ENCODE peak calls at places on chromosome 20, in nine cellular contexts. X is CD8-positive, alpha-beta memory T cell; Q is NT2/D1; O is effector memory CD4-positive, alpha-beta T cell; E is tibial artery; N is brain microvascular endothelial cell; H is heart left ventricle; V is cardiac muscle cell; P is uterus. S is an unnamed sample.

GRCh38 chr20:2165871-2166270 is 64.2 kb downstream of the STK35 start:
- DNase-seq in X (no peak), Q (no peak), O (no peak), E (no peak), N (no peak), H (no peak), V (no peak), P (no peak), S (no peak)

GRCh38 chr20:16571333-16571732 is 1.9 kb downstream of the KIF16B start:
- DNase-seq in X (no peak), Q (no peak), O (no peak), E (no peak), N (no peak), H (no peak), V (no peak), P (no peak), S (peak; percentile 97)

GRCh38 chr20:1851396-1851795 is 43.8 kb upstream of the SIRPA start:
- DNase-seq in X (no peak), Q (no peak), O (no peak), E (no peak), N (no peak), H (no peak), V (no peak), P (no peak), S (no peak)

GRCh38 chr20:14991023-14991422 is 653.6 kb upstream of the FLRT3 start:
- DNase-seq in X (no peak), Q (no peak), O (no peak), E (no peak), N (peak; percentile 7), H (no peak), V (no peak), P (no peak), S (peak; percentile 70)

GRCh38 chr20:23774081-23774480 is 23.3 kb upstream of the CST1 start:
- DNase-seq in X (no peak), Q (no peak), O (no peak), E (no peak), N (no peak), H (no peak), V (no peak), P (no peak), S (no peak)

GRCh38 chr20:32763202-32763999 is 1.2 kb downstream of the DNMT3B start:
- DNase-seq in X (no peak), Q (no peak), O (no peak), E (no peak), N (no peak), H (no peak), V (no peak), P (no peak), S (no peak)

GRCh38 chr20:8127553-8128255 is 4.4 kb upstream of the PLCB1 start:
- DNase-seq in X (no peak), Q (no peak), O (no peak), E (no peak), N (peak; percentile 42), H (no peak), V (no peak), P (no peak), S (no peak)

GRCh38 chr20:43859994-43860393 is 54.7 kb upstream of the TOX2 start:
- DNase-seq in X (no peak), Q (no peak), O (no peak), E (no peak), N (no peak), H (no peak), V (no peak), P (no peak), S (no peak)

GRCh38 chr20:8357703-8358102 is 225.6 kb downstream of the PLCB1 start:
- DNase-seq in X (no peak), Q (no peak), O (no peak), E (no peak), N (no peak), H (no peak), V (no peak), P (no peak), S (no peak)

GRCh38 chr20:14616003-14616402 is 278.6 kb upstream of the FLRT3 start:
- DNase-seq in X (no peak), Q (no peak), O (no peak), E (no peak), N (no peak), H (no peak), V (no peak), P (no peak), S (peak; percentile 97)

GRCh38 chr20:18989736-18990474 is 176.3 kb downstream of the SCP2D1 start:
- DNase-seq in X (no peak), Q (no peak), O (no peak), E (peak; percentile 77), N (no peak), H (peak; percentile 23), V (no peak), P (peak; percentile 92), S (no peak)

GRCh38 chr20:51412991-51413471 is 129.5 kb downstream of the NFATC2 start:
- DNase-seq in X (no peak), Q (no peak), O (no peak), E (peak; percentile 74), N (no peak), H (no peak), V (no peak), P (no peak), S (no peak)

GRCh38 chr20:14069796-14070195 is 74.5 kb downstream of the MACROD2 start:
- DNase-seq in X (no peak), Q (no peak), O (no peak), E (no peak), N (peak; percentile 53), H (no peak), V (no peak), P (no peak), S (peak; percentile 40)

GRCh38 chr20:45964024-45964423 is 8.0 kb downstream of the ZNF335 start:
- DNase-seq in X (no peak), Q (no peak), O (no peak), E (no peak), N (no peak), H (no peak), V (no peak), P (no peak), S (no peak)

GRCh38 chr20:47800619-47801018 is 15.3 kb upstream of the SULF2 start:
- DNase-seq in X (no peak), Q (no peak), O (no peak), E (no peak), N (no peak), H (no peak), V (no peak), P (no peak), S (no peak)

GRCh38 chr20:54268941-54269340 is 61.1 kb downstream of the PFDN4 start:
- DNase-seq in X (no peak), Q (peak; percentile 38), O (no peak), E (no peak), N (no peak), H (no peak), V (no peak), P (no peak), S (no peak)

GRCh38 chr20:51326241-51326819 is 216.2 kb downstream of the NFATC2 start:
- DNase-seq in X (peak; percentile 8), Q (peak; percentile 77), O (peak; percentile 34), E (no peak), N (peak; percentile 70), H (peak; percentile 36), V (peak; percentile 87), P (peak; percentile 24), S (peak; percentile 43)

GRCh38 chr20:45400346-45401031 is 7.6 kb upstream of the DBNDD2 start:
- DNase-seq in X (no peak), Q (no peak), O (no peak), E (no peak), N (no peak), H (no peak), V (no peak), P (no peak), S (no peak)

GRCh38 chr20:46056970-46057855 is 28.2 kb downstream of the SLC12A5 start:
- DNase-seq in X (no peak), Q (no peak), O (no peak), E (no peak), N (no peak), H (peak; percentile 62), V (peak; percentile 86), P (peak; percentile 28), S (no peak)

GRCh38 chr20:13279171-13279570 is 58.1 kb downstream of the ISM1 start:
- DNase-seq in X (no peak), Q (no peak), O (no peak), E (no peak), N (no peak), H (no peak), V (no peak), P (no peak), S (no peak)

GRCh38 chr20:15030826-15031225 is 693.4 kb upstream of the FLRT3 start:
- DNase-seq in X (no peak), Q (no peak), O (no peak), E (no peak), N (no peak), H (no peak), V (no peak), P (no peak), S (no peak)

GRCh38 chr20:23091741-23092408 is 5.8 kb upstream of the CD93 start:
- DNase-seq in X (no peak), Q (no peak), O (no peak), E (no peak), N (no peak), H (no peak), V (no peak), P (no peak), S (no peak)

GRCh38 chr20:52572687-52573086 is 381.1 kb upstream of the ZFP64 start:
- DNase-seq in X (no peak), Q (no peak), O (no peak), E (no peak), N (no peak), H (no peak), V (no peak), P (no peak), S (peak; percentile 25)
- H3K36me3 ChIP-seq in X (no peaks in the 10 kb centered on the region), Q (no peaks in the 10 kb centered on the region), O (no peaks in the 10 kb centered on the region), E (no peaks in the 10 kb centered on the region), N (no peaks in the 10 kb centered on the region), H (no peaks in the 10 kb centered on the region), V (no peaks in the 10 kb centered on the region), P (no peaks in the 10 kb centered on the region), S (no peaks in the 10 kb centered on the region)

GRCh38 chr20:41004561-41005360 is 23.9 kb upstream of the TOP1 start:
- DNase-seq in X (no peak), Q (no peak), O (no peak), E (peak; percentile 48), N (no peak), H (no peak), V (no peak), P (no peak), S (peak; percentile 78)
- H3K4me3 ChIP-seq in X (no peak overlapping the region), Q (no peak overlapping the region), O (no peak overlapping the region), E (no peak overlapping the region), N (peak overlapping the region; percentile 51), H (no peak overlapping the region), V (no peak overlapping the region), P (no peak overlapping the region), S (no peak overlapping the region)

GRCh38 chr20:6827472-6827871 is 60.0 kb downstream of the BMP2 start:
- DNase-seq in X (no peak), Q (no peak), O (no peak), E (no peak), N (no peak), H (no peak), V (no peak), P (no peak), S (no peak)
- H3K36me3 ChIP-seq in X (no peaks in the 10 kb centered on the region), Q (no peaks in the 10 kb centered on the region), O (no peaks in the 10 kb centered on the region), E (no peaks in the 10 kb centered on the region), N (no peaks in the 10 kb centered on the region), H (no peaks in the 10 kb centered on the region), V (no peaks in the 10 kb centered on the region), P (no peaks in the 10 kb centered on the region), S (no peaks in the 10 kb centered on the region)

DNA sequence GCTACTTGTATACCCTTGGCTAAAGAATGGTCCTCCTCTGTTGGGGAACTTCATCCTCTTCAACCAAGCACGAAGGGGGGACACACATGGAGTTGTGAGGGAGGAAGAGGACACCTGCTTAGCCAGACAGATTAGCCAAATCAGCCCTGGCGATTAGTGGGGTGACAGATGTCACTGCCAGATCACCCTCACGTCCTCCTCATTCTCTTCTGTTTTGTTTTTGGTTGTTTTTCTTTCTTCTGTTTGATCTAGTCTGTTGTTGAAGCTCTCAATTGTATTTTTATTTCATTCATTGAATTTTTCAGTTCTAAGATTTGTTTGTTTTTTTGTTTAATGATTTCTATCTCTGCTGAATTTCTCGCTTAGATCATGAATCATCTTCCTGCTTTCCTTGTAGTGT is 27.5 kb upstream of the NKX2-4 start:
- DNase-seq in X (no peak), Q (no peak), O (no peak), E (no peak), N (no peak), H (no peak), V (no peak), P (no peak), S (no peak)
- H3K4me3 ChIP-seq in X (no peak overlapping the region), Q (no peak overlapping the region), O (no peak overlapping the region), E (no peak overlapping the region), N (no peak overlapping the region), H (no peak overlapping the region), V (no peak overlapping the region), P (no peak overlapping the region), S (no peak overlapping the region)